ENCODE peak calls at places on chromosomes 2 and 18, in seven cellular contexts. One of them, this sample, is unnamed.

GRCh38 chr2:226798422-226799210 is 1.0 kb downstream of the IRS1 start:
- DNase-seq in lower leg skin: peak
- DNase-seq in foreskin fibroblast: peak
- DNase-seq in breast epithelium: peak
- DNase-seq in pancreas: peak
- DNase-seq in endothelial cell of umbilical vein: no peak
- DNase-seq in DND-41: no peak
- DNase-seq in this sample: no peak

GRCh38 chr2:164913640-164914346 is 41.5 kb downstream of the SLC38A11 start:
- DNase-seq in DND-41: no peak
- DNase-seq in endothelial cell of umbilical vein: peak
- DNase-seq in foreskin fibroblast: peak
- DNase-seq in pancreas: no peak
- DNase-seq in lower leg skin: no peak
- DNase-seq in breast epithelium: no peak
- DNase-seq in this sample: no peak

GRCh38 chr18:62420513-62421209 is 95.6 kb downstream of the TNFRSF11A start:
- DNase-seq in endothelial cell of umbilical vein: peak
- DNase-seq in DND-41: peak
- DNase-seq in pancreas: no peak
- DNase-seq in lower leg skin: peak
- DNase-seq in breast epithelium: peak
- DNase-seq in foreskin fibroblast: peak
- DNase-seq in this sample: no peak

GRCh38 chr2:201127570-201127969 is 11.6 kb downstream of the CFLAR start:
- DNase-seq in pancreas: no peak
- DNase-seq in foreskin fibroblast: peak
- DNase-seq in endothelial cell of umbilical vein: peak
- DNase-seq in breast epithelium: no peak
- DNase-seq in lower leg skin: no peak
- DNase-seq in DND-41: peak
- DNase-seq in this sample: no peak

GRCh38 chr2:181234429-181235410 is 222.5 kb upstream of the ITGA4 start:
- DNase-seq in endothelial cell of umbilical vein: no peak
- DNase-seq in DND-41: no peak
- DNase-seq in lower leg skin: no peak
- DNase-seq in foreskin fibroblast: no peak
- DNase-seq in pancreas: no peak
- DNase-seq in breast epithelium: no peak
- DNase-seq in this sample: no peak

GRCh38 chr18:79962311-79962710 is 2.1 kb upstream of the HSBP1L1 start:
- DNase-seq in DND-41: no peak
- DNase-seq in lower leg skin: no peak
- DNase-seq in pancreas: no peak
- DNase-seq in endothelial cell of umbilical vein: no peak
- DNase-seq in breast epithelium: peak
- DNase-seq in foreskin fibroblast: peak
- DNase-seq in this sample: no peak

GRCh38 chr2:74459377-74460118 is 1.3 kb downstream of the WBP1 start:
- DNase-seq in pancreas: no peak
- DNase-seq in foreskin fibroblast: no peak
- DNase-seq in breast epithelium: no peak
- DNase-seq in lower leg skin: no peak
- DNase-seq in endothelial cell of umbilical vein: no peak
- DNase-seq in DND-41: no peak
- DNase-seq in this sample: no peak

GRCh38 chr2:8115451-8115850 is 566.4 kb upstream of the ID2 start:
- DNase-seq in pancreas: no peak
- DNase-seq in breast epithelium: no peak
- DNase-seq in endothelial cell of umbilical vein: no peak
- DNase-seq in foreskin fibroblast: no peak
- DNase-seq in lower leg skin: no peak
- DNase-seq in DND-41: no peak
- DNase-seq in this sample: no peak

GRCh38 chr2:20544093-20544747 is 97.3 kb downstream of the RHOB start:
- DNase-seq in DND-41: no peak
- DNase-seq in lower leg skin: no peak
- DNase-seq in breast epithelium: no peak
- DNase-seq in foreskin fibroblast: no peak
- DNase-seq in pancreas: peak
- DNase-seq in endothelial cell of umbilical vein: no peak
- DNase-seq in this sample: no peak

GRCh38 chr2:176178271-176178806 is 10.1 kb upstream of the HOXD1 start:
- DNase-seq in DND-41: no peak
- DNase-seq in endothelial cell of umbilical vein: no peak
- DNase-seq in pancreas: peak
- DNase-seq in breast epithelium: no peak
- DNase-seq in foreskin fibroblast: no peak
- DNase-seq in lower leg skin: peak
- DNase-seq in this sample: no peak

GRCh38 chr2:113918229-113918628 is 28.3 kb downstream of the ACTR3 start:
- DNase-seq in endothelial cell of umbilical vein: no peak
- DNase-seq in lower leg skin: no peak
- DNase-seq in pancreas: no peak
- DNase-seq in DND-41: no peak
- DNase-seq in foreskin fibroblast: no peak
- DNase-seq in breast epithelium: no peak
- DNase-seq in this sample: no peak

GRCh38 chr2:119760876-119761275 is 1.2 kb downstream of the PTPN4 start:
- DNase-seq in pancreas: no peak
- DNase-seq in foreskin fibroblast: peak
- DNase-seq in endothelial cell of umbilical vein: peak
- DNase-seq in DND-41: no peak
- DNase-seq in breast epithelium: no peak
- DNase-seq in lower leg skin: no peak
- DNase-seq in this sample: no peak

GRCh38 chr2:105712981-105713596 is 31.6 kb upstream of the NCK2 start:
- DNase-seq in lower leg skin: no peak
- DNase-seq in foreskin fibroblast: peak
- DNase-seq in endothelial cell of umbilical vein: no peak
- DNase-seq in DND-41: no peak
- DNase-seq in pancreas: no peak
- DNase-seq in breast epithelium: no peak
- DNase-seq in this sample: no peak

GRCh38 chr2:152307863-152308262 is 27.1 kb upstream of the FMNL2 start:
- DNase-seq in lower leg skin: no peak
- DNase-seq in pancreas: no peak
- DNase-seq in DND-41: no peak
- DNase-seq in endothelial cell of umbilical vein: peak
- DNase-seq in foreskin fibroblast: no peak
- DNase-seq in breast epithelium: no peak
- DNase-seq in this sample: no peak

GRCh38 chr2:196268538-196269338 is 97.4 kb upstream of the STK17B start:
- DNase-seq in foreskin fibroblast: peak
- DNase-seq in pancreas: no peak
- DNase-seq in breast epithelium: no peak
- DNase-seq in endothelial cell of umbilical vein: no peak
- DNase-seq in DND-41: no peak
- DNase-seq in lower leg skin: no peak
- DNase-seq in this sample: no peak

GRCh38 chr18:68735498-68736343 is 20.8 kb upstream of the TMX3 start:
- DNase-seq in breast epithelium: no peak
- DNase-seq in endothelial cell of umbilical vein: peak
- DNase-seq in pancreas: no peak
- DNase-seq in lower leg skin: no peak
- DNase-seq in foreskin fibroblast: peak
- DNase-seq in DND-41: no peak
- DNase-seq in this sample: peak

GRCh38 chr2:7037340-7038333 is 120.4 kb downstream of the RNF144A start:
- DNase-seq in breast epithelium: no peak
- DNase-seq in pancreas: peak
- DNase-seq in lower leg skin: no peak
- DNase-seq in foreskin fibroblast: peak
- DNase-seq in endothelial cell of umbilical vein: peak
- DNase-seq in DND-41: peak
- DNase-seq in this sample: no peak

GRCh38 chr2:217085543-217085942 is 225.7 kb upstream of the TNP1 start:
- DNase-seq in endothelial cell of umbilical vein: no peak
- DNase-seq in lower leg skin: no peak
- DNase-seq in pancreas: no peak
- DNase-seq in breast epithelium: no peak
- DNase-seq in foreskin fibroblast: peak
- DNase-seq in DND-41: no peak
- DNase-seq in this sample: no peak

GRCh38 chr18:58400337-58400885 is 228.5 kb downstream of the ALPK2 start:
- DNase-seq in foreskin fibroblast: peak
- DNase-seq in breast epithelium: no peak
- DNase-seq in pancreas: no peak
- DNase-seq in endothelial cell of umbilical vein: no peak
- DNase-seq in DND-41: no peak
- DNase-seq in lower leg skin: no peak
- DNase-seq in this sample: peak
- TF ChIP-seq CTCF in foreskin fibroblast: no peak
- TF ChIP-seq CTCF in breast epithelium: no peak
- TF ChIP-seq CTCF in pancreas: no peak
- TF ChIP-seq CTCF in endothelial cell of umbilical vein: no peak
- TF ChIP-seq CTCF in DND-41: no peak
- TF ChIP-seq CTCF in lower leg skin: no peak
- TF ChIP-seq CTCF in this sample: no peak

GRCh38 chr2:219418155-219418569 is at the start of gene DES:
- DNase-seq in foreskin fibroblast: peak
- DNase-seq in DND-41: no peak
- DNase-seq in breast epithelium: no peak
- DNase-seq in pancreas: no peak
- DNase-seq in endothelial cell of umbilical vein: no peak
- DNase-seq in lower leg skin: no peak
- DNase-seq in this sample: no peak

GRCh38 chr2:219417374-219417773 is 803 bp upstream of the DES start:
- DNase-seq in pancreas: no peak
- DNase-seq in DND-41: no peak
- DNase-seq in foreskin fibroblast: no peak
- DNase-seq in breast epithelium: no peak
- DNase-seq in endothelial cell of umbilical vein: no peak
- DNase-seq in lower leg skin: no peak
- DNase-seq in this sample: no peak

GRCh38 chr2:219416938-219417337 is 1.2 kb upstream of the DES start:
- DNase-seq in endothelial cell of umbilical vein: no peak
- DNase-seq in breast epithelium: no peak
- DNase-seq in lower leg skin: no peak
- DNase-seq in foreskin fibroblast: no peak
- DNase-seq in pancreas: no peak
- DNase-seq in DND-41: no peak
- DNase-seq in this sample: no peak

GRCh38 chr2:219419331-219420197 is 1.4 kb downstream of the DES start:
- DNase-seq in endothelial cell of umbilical vein: no peak
- DNase-seq in foreskin fibroblast: no peak
- DNase-seq in DND-41: no peak
- DNase-seq in breast epithelium: no peak
- DNase-seq in lower leg skin: peak
- DNase-seq in pancreas: no peak
- DNase-seq in this sample: no peak

DNA sequence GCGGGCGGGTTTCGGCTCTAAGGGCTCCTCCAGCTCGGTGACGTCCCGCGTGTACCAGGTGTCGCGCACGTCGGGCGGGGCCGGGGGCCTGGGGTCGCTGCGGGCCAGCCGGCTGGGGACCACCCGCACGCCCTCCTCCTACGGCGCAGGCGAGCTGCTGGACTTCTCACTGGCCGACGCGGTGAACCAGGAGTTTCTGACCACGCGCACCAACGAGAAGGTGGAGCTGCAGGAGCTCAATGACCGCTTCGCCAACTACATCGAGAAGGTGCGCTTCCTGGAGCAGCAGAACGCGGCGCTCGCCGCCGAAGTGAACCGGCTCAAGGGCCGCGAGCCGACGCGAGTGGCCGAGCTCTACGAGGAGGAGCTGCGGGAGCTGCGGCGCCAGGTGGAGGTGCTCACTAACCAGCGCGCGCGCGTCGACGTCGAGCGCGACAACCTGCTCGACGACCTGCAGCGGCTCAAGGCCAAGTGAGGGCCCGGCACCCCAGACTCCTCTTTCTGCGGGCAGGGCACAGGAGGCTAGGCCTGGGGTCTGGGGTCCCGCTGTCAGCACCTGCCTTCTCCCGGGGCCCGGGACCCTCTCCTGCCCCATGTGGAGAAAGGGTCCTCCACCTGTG is 503 bp downstream of the DES start:
- DNase-seq in breast epithelium: no peak
- DNase-seq in DND-41: no peak
- DNase-seq in lower leg skin: no peak
- DNase-seq in pancreas: no peak
- DNase-seq in endothelial cell of umbilical vein: no peak
- DNase-seq in foreskin fibroblast: no peak
- DNase-seq in this sample: no peak
- H3K4me3 ChIP-seq in breast epithelium: peak
- H3K4me3 ChIP-seq in DND-41: no peak
- H3K4me3 ChIP-seq in lower leg skin: no peak
- H3K4me3 ChIP-seq in pancreas: no peak
- H3K4me3 ChIP-seq in endothelial cell of umbilical vein: no peak
- H3K4me3 ChIP-seq in foreskin fibroblast: no peak
- H3K4me3 ChIP-seq in this sample: no peak

DNA sequence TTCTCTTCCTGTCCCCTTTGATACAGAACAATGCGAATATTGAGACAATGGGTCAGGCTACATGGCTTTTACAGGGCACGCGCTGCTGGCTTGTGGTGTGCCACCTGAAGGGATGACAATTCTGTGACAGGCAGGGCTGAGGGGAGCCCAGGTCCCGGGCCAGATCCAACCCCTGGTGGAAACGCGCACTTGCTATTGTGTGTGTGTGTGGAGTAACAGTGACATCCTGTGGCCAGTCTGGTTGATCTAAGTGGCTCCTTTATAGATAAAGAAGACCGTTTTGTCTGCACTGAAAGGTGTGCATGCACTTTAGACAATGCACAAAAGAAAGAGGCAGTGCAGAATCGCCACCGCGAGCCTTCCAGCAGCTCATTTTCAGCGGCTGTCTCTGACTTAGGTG is 273.6 kb downstream of the HRH4 start:
- DNase-seq in breast epithelium: no peak
- DNase-seq in foreskin fibroblast: peak
- DNase-seq in DND-41: no peak
- DNase-seq in lower leg skin: no peak
- DNase-seq in pancreas: no peak
- DNase-seq in endothelial cell of umbilical vein: no peak
- DNase-seq in this sample: peak
- TF ChIP-seq CTCF in breast epithelium: no peak
- TF ChIP-seq CTCF in foreskin fibroblast: peak
- TF ChIP-seq CTCF in DND-41: peak
- TF ChIP-seq CTCF in lower leg skin: no peak
- TF ChIP-seq CTCF in pancreas: no peak
- TF ChIP-seq CTCF in endothelial cell of umbilical vein: no peak
- TF ChIP-seq CTCF in this sample: peak

DNA sequence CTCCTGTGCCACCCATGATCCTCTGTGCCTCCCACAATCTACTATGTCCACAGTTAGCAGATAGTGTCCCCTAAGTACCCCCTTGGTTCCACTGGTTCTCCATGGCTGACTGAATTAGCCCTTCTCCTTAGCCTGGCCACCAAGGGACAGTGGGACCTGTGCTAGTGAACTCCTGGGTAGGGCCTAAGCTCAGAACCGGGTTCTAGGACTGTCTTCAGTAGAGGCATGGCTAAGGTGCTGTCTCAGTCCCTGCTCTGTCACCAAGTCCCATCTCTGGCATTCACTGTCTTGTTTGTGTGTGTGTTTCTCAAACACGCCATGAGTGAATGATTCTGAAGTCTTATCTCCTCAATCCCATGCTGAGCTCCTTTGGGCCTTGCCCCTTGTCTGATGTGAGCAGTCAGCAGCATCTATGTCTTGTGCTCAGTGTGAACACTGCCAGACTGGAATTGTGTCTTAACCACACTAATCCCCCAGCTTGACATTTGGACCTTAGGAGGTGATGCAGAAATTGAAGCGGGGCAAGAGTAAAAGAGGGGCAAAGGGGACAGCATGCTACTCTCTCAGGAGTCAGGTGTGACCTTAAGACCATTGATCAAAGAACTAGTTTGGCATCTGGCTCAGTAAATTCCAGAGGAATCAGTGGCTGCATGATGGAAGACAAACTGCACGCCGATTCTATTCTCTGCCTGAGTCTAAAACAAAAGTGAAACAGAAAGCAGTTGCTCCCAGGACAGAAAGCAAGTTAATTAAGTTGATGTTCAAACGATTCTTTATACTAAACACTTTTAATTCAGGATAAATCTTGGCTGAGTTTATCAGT is 190.5 kb downstream of the ALPK2 start:
- DNase-seq in endothelial cell of umbilical vein: no peak
- DNase-seq in DND-41: peak
- DNase-seq in pancreas: no peak
- DNase-seq in lower leg skin: no peak
- DNase-seq in breast epithelium: no peak
- DNase-seq in foreskin fibroblast: peak
- DNase-seq in this sample: no peak
- H3K4me3 ChIP-seq in endothelial cell of umbilical vein: no peak
- H3K4me3 ChIP-seq in DND-41: peak
- H3K4me3 ChIP-seq in pancreas: no peak
- H3K4me3 ChIP-seq in lower leg skin: no peak
- H3K4me3 ChIP-seq in breast epithelium: peak
- H3K4me3 ChIP-seq in foreskin fibroblast: peak
- H3K4me3 ChIP-seq in this sample: no peak

This sample was measured in LNCaP clone FGC.